ENCODE peak calls at places on chromosomes 12 and 14, in five cellular contexts. One of them, this sample, is unnamed.

GRCh38 chr12:2498961-2499500 is 295.7 kb upstream of the FKBP4 start:
- DNase-seq in lower lobe of right lung: no peak
- DNase-seq in stomach: peak; percentile 74
- DNase-seq in left ventricle myocardium inferior: no peak
- DNase-seq in naive thymus-derived CD4-positive, alpha-beta T cell: no peak
- DNase-seq in this sample: no peak

GRCh38 chr12:104458645-104459555 is 2.2 kb downstream of the CHST11 start:
- DNase-seq in left ventricle myocardium inferior: peak; percentile 20
- DNase-seq in naive thymus-derived CD4-positive, alpha-beta T cell: no peak
- DNase-seq in stomach: no peak
- DNase-seq in lower lobe of right lung: peak; percentile 49
- DNase-seq in this sample: peak; percentile 74

GRCh38 chr12:131529196-131530040 is 181.5 kb upstream of the SFSWAP start:
- DNase-seq in naive thymus-derived CD4-positive, alpha-beta T cell: no peak
- DNase-seq in left ventricle myocardium inferior: no peak
- DNase-seq in lower lobe of right lung: no peak
- DNase-seq in stomach: no peak
- DNase-seq in this sample: no peak

GRCh38 chr12:41621288-41621687 is 433.2 kb downstream of the PDZRN4 start:
- DNase-seq in lower lobe of right lung: no peak
- DNase-seq in stomach: no peak
- DNase-seq in left ventricle myocardium inferior: no peak
- DNase-seq in naive thymus-derived CD4-positive, alpha-beta T cell: no peak
- DNase-seq in this sample: no peak

GRCh38 chr14:101908795-101909194 is 55.6 kb upstream of the DYNC1H1 start:
- DNase-seq in stomach: no peak
- DNase-seq in lower lobe of right lung: no peak
- DNase-seq in naive thymus-derived CD4-positive, alpha-beta T cell: no peak
- DNase-seq in left ventricle myocardium inferior: no peak
- DNase-seq in this sample: no peak

GRCh38 chr12:43208627-43209026 is 343.4 kb downstream of the ADAMTS20 start:
- DNase-seq in naive thymus-derived CD4-positive, alpha-beta T cell: no peak
- DNase-seq in lower lobe of right lung: no peak
- DNase-seq in left ventricle myocardium inferior: no peak
- DNase-seq in stomach: no peak
- DNase-seq in this sample: no peak

GRCh38 chr12:48296586-48297396 is 53.9 kb downstream of the ZNF641 start:
- DNase-seq in left ventricle myocardium inferior: peak; percentile 79
- DNase-seq in naive thymus-derived CD4-positive, alpha-beta T cell: peak; percentile 47
- DNase-seq in stomach: peak; percentile 80
- DNase-seq in lower lobe of right lung: peak; percentile 90
- DNase-seq in this sample: peak; percentile 91

GRCh38 chr12:72832024-72832423 is 559.9 kb downstream of the TRHDE start:
- DNase-seq in left ventricle myocardium inferior: no peak
- DNase-seq in lower lobe of right lung: no peak
- DNase-seq in stomach: no peak
- DNase-seq in naive thymus-derived CD4-positive, alpha-beta T cell: no peak
- DNase-seq in this sample: no peak

GRCh38 chr14:98808494-98809407 is 463.2 kb downstream of the BCL11B start:
- DNase-seq in left ventricle myocardium inferior: no peak
- DNase-seq in stomach: peak; percentile 60
- DNase-seq in naive thymus-derived CD4-positive, alpha-beta T cell: no peak
- DNase-seq in lower lobe of right lung: no peak
- DNase-seq in this sample: no peak

GRCh38 chr12:45435945-45436710 is 220.2 kb downstream of the ANO6 start:
- DNase-seq in naive thymus-derived CD4-positive, alpha-beta T cell: no peak
- DNase-seq in lower lobe of right lung: no peak
- DNase-seq in left ventricle myocardium inferior: no peak
- DNase-seq in stomach: no peak
- DNase-seq in this sample: no peak

GRCh38 chr12:1527789-1528188 is 66.6 kb downstream of the FBXL14 start:
- DNase-seq in lower lobe of right lung: no peak
- DNase-seq in naive thymus-derived CD4-positive, alpha-beta T cell: no peak
- DNase-seq in stomach: no peak
- DNase-seq in left ventricle myocardium inferior: no peak
- DNase-seq in this sample: peak; percentile 26

GRCh38 chr14:47833006-47833405 is 157.6 kb upstream of the MDGA2 start:
- DNase-seq in lower lobe of right lung: no peak
- DNase-seq in naive thymus-derived CD4-positive, alpha-beta T cell: no peak
- DNase-seq in stomach: no peak
- DNase-seq in left ventricle myocardium inferior: no peak
- DNase-seq in this sample: no peak

GRCh38 chr12:103495158-103495782 is 498 bp downstream of the C12orf42 start:
- DNase-seq in lower lobe of right lung: peak; percentile 41
- DNase-seq in left ventricle myocardium inferior: no peak
- DNase-seq in naive thymus-derived CD4-positive, alpha-beta T cell: peak; percentile 62
- DNase-seq in stomach: peak; percentile 31
- DNase-seq in this sample: peak; percentile 69

GRCh38 chr14:94025720-94026119 is 420 bp upstream of the OTUB2 start:
- DNase-seq in stomach: no peak
- DNase-seq in naive thymus-derived CD4-positive, alpha-beta T cell: no peak
- DNase-seq in lower lobe of right lung: no peak
- DNase-seq in left ventricle myocardium inferior: no peak
- DNase-seq in this sample: no peak

GRCh38 chr12:71888521-71888920 is 49.0 kb downstream of the TBC1D15 start:
- DNase-seq in naive thymus-derived CD4-positive, alpha-beta T cell: no peak
- DNase-seq in left ventricle myocardium inferior: no peak
- DNase-seq in lower lobe of right lung: no peak
- DNase-seq in stomach: no peak
- DNase-seq in this sample: no peak

GRCh38 chr12:122875590-122876220 is 20.2 kb downstream of the VPS37B start:
- DNase-seq in stomach: peak; percentile 39
- DNase-seq in naive thymus-derived CD4-positive, alpha-beta T cell: no peak
- DNase-seq in left ventricle myocardium inferior: no peak
- DNase-seq in lower lobe of right lung: no peak
- DNase-seq in this sample: no peak

GRCh38 chr14:102911991-102912761 is 10.3 kb upstream of the AMN start:
- DNase-seq in lower lobe of right lung: no peak
- DNase-seq in naive thymus-derived CD4-positive, alpha-beta T cell: no peak
- DNase-seq in stomach: no peak
- DNase-seq in left ventricle myocardium inferior: no peak
- DNase-seq in this sample: no peak

GRCh38 chr14:92792885-92793284 is 1.2 kb upstream of the GOLGA5 start:
- DNase-seq in naive thymus-derived CD4-positive, alpha-beta T cell: no peak
- DNase-seq in stomach: no peak
- DNase-seq in left ventricle myocardium inferior: no peak
- DNase-seq in lower lobe of right lung: no peak
- DNase-seq in this sample: no peak

GRCh38 chr14:64763801-64764511 is 59.7 kb downstream of the PLEKHG3 start:
- DNase-seq in left ventricle myocardium inferior: no peak
- DNase-seq in lower lobe of right lung: peak; percentile 40
- DNase-seq in stomach: no peak
- DNase-seq in naive thymus-derived CD4-positive, alpha-beta T cell: no peak
- DNase-seq in this sample: no peak

GRCh38 chr14:92556255-92556741 is 42.7 kb downstream of the RIN3 start:
- DNase-seq in naive thymus-derived CD4-positive, alpha-beta T cell: no peak
- DNase-seq in left ventricle myocardium inferior: no peak
- DNase-seq in lower lobe of right lung: no peak
- DNase-seq in stomach: no peak
- DNase-seq in this sample: no peak

GRCh38 chr14:77243853-77244252 is 27.2 kb downstream of the NGB start:
- DNase-seq in lower lobe of right lung: no peak
- DNase-seq in stomach: no peak
- DNase-seq in left ventricle myocardium inferior: no peak
- DNase-seq in naive thymus-derived CD4-positive, alpha-beta T cell: no peak
- DNase-seq in this sample: no peak

GRCh38 chr12:57628280-57629191 is 4.5 kb downstream of the B4GALNT1 start:
- DNase-seq in lower lobe of right lung: no peak
- DNase-seq in stomach: no peak
- DNase-seq in naive thymus-derived CD4-positive, alpha-beta T cell: no peak
- DNase-seq in left ventricle myocardium inferior: no peak
- DNase-seq in this sample: no peak

GRCh38 chr12:57626111-57626928 is 6.7 kb downstream of the B4GALNT1 start:
- DNase-seq in stomach: no peak
- DNase-seq in naive thymus-derived CD4-positive, alpha-beta T cell: no peak
- DNase-seq in left ventricle myocardium inferior: no peak
- DNase-seq in lower lobe of right lung: no peak
- DNase-seq in this sample: no peak

GRCh38 chr12:57627504-57628279 is 5.3 kb downstream of the B4GALNT1 start:
- DNase-seq in naive thymus-derived CD4-positive, alpha-beta T cell: no peak
- DNase-seq in lower lobe of right lung: no peak
- DNase-seq in stomach: no peak
- DNase-seq in left ventricle myocardium inferior: no peak
- DNase-seq in this sample: no peak

GRCh38 chr12:57625261-57626032 is 7.6 kb downstream of the B4GALNT1 start:
- DNase-seq in lower lobe of right lung: no peak
- DNase-seq in naive thymus-derived CD4-positive, alpha-beta T cell: no peak
- DNase-seq in left ventricle myocardium inferior: no peak
- DNase-seq in stomach: no peak
- DNase-seq in this sample: no peak

GRCh38 chr12:57626929-57627445 is 6.0 kb downstream of the B4GALNT1 start:
- DNase-seq in naive thymus-derived CD4-positive, alpha-beta T cell: no peak
- DNase-seq in stomach: no peak
- DNase-seq in left ventricle myocardium inferior: no peak
- DNase-seq in lower lobe of right lung: no peak
- DNase-seq in this sample: no peak
- H3K4me3 ChIP-seq in naive thymus-derived CD4-positive, alpha-beta T cell: no peak overlapping the region
- H3K4me3 ChIP-seq in stomach: no peak overlapping the region
- H3K4me3 ChIP-seq in left ventricle myocardium inferior: no peak overlapping the region
- H3K4me3 ChIP-seq in lower lobe of right lung: no peak overlapping the region
- H3K4me3 ChIP-seq in this sample: no peak overlapping the region

GRCh38 chr12:27273114-27273513 is 29.0 kb downstream of the STK38L start:
- DNase-seq in stomach: no peak
- DNase-seq in naive thymus-derived CD4-positive, alpha-beta T cell: no peak
- DNase-seq in lower lobe of right lung: no peak
- DNase-seq in left ventricle myocardium inferior: no peak
- DNase-seq in this sample: no peak
- H3K4me1 ChIP-seq in stomach: peaks cover 21% of the 10 kb centered on the region
- H3K4me1 ChIP-seq in naive thymus-derived CD4-positive, alpha-beta T cell: no peaks in the 10 kb centered on the region
- H3K4me1 ChIP-seq in lower lobe of right lung: peaks cover 22% of the 10 kb centered on the region
- H3K4me1 ChIP-seq in left ventricle myocardium inferior: peaks cover 81% of the 10 kb centered on the region
- H3K4me1 ChIP-seq in this sample: peaks cover 19% of the 10 kb centered on the region

GRCh38 chr12:114667669-114668150 is 16.3 kb downstream of the TBX3 start:
- DNase-seq in naive thymus-derived CD4-positive, alpha-beta T cell: no peak
- DNase-seq in stomach: no peak
- DNase-seq in left ventricle myocardium inferior: no peak
- DNase-seq in lower lobe of right lung: no peak
- DNase-seq in this sample: no peak
- H3K4me3 ChIP-seq in naive thymus-derived CD4-positive, alpha-beta T cell: no peak overlapping the region
- H3K4me3 ChIP-seq in stomach: peak overlapping the region; percentile 41
- H3K4me3 ChIP-seq in left ventricle myocardium inferior: peak overlapping the region; percentile 68
- H3K4me3 ChIP-seq in lower lobe of right lung: peak overlapping the region; percentile 50
- H3K4me3 ChIP-seq in this sample: peak overlapping the region; percentile 45

DNA sequence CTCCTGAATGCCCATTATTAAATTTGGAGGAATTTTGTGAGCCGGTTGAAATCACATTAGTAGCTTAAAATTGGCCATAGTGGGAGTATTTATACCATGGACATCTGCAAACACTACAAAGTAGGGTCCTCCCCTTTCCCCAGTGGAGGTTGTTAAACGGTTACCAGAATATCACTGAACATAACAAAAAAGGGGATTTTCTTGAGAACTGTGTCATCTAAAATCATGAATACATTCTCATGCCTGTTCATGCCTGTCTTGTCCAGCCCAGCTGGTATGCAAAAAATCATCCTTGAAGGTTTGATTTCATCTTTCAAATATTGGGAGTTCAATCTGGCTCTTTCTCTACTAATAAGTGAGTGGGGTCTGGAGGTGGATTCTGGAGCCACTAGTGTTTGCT is 96.4 kb downstream of the OTOGL start:
- DNase-seq in stomach: no peak
- DNase-seq in naive thymus-derived CD4-positive, alpha-beta T cell: no peak
- DNase-seq in left ventricle myocardium inferior: no peak
- DNase-seq in lower lobe of right lung: no peak
- DNase-seq in this sample: no peak
- H3K4me1 ChIP-seq in stomach: no peaks in the 10 kb centered on the region
- H3K4me1 ChIP-seq in naive thymus-derived CD4-positive, alpha-beta T cell: no peaks in the 10 kb centered on the region
- H3K4me1 ChIP-seq in left ventricle myocardium inferior: peaks cover 8% of the 10 kb centered on the region
- H3K4me1 ChIP-seq in lower lobe of right lung: no peaks in the 10 kb centered on the region
- H3K4me1 ChIP-seq in this sample: no peaks in the 10 kb centered on the region

DNA sequence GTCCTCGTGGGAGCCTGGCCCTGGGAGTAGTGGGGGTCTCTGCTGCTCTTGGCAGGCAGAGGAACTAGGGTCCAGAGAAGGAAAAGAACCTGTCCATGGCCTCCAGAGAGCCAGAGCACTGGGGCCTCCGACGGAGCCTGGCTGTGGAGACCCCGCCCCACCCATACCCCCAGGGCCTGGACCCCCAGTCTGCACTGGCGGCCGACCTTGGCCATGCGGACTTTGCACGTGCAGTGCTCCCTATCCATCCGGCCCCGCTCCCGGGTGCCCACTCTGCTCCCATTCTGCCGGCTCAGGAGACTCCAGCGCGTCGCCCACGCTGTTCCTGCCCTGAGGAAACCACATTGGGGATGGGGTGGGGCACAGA is 1.1 kb downstream of the BEGAIN start:
- DNase-seq in naive thymus-derived CD4-positive, alpha-beta T cell: no peak
- DNase-seq in lower lobe of right lung: peak; percentile 43
- DNase-seq in stomach: no peak
- DNase-seq in left ventricle myocardium inferior: peak; percentile 13
- DNase-seq in this sample: peak; percentile 62
- H3K4me3 ChIP-seq in naive thymus-derived CD4-positive, alpha-beta T cell: peak overlapping the region; percentile 27
- H3K4me3 ChIP-seq in lower lobe of right lung: peak overlapping the region; percentile 64
- H3K4me3 ChIP-seq in stomach: peak overlapping the region; percentile 76
- H3K4me3 ChIP-seq in left ventricle myocardium inferior: peak overlapping the region; percentile 67
- H3K4me3 ChIP-seq in this sample: peak overlapping the region; percentile 49

GRCh38 chr14:50924236-50924635 is 20.0 kb downstream of the PYGL start:
- DNase-seq in naive thymus-derived CD4-positive, alpha-beta T cell: no peak
- DNase-seq in lower lobe of right lung: no peak
- DNase-seq in stomach: no peak
- DNase-seq in left ventricle myocardium inferior: no peak
- DNase-seq in this sample: no peak
- H3K4me1 ChIP-seq in naive thymus-derived CD4-positive, alpha-beta T cell: no peaks in the 10 kb centered on the region
- H3K4me1 ChIP-seq in lower lobe of right lung: no peaks in the 10 kb centered on the region
- H3K4me1 ChIP-seq in stomach: no peaks in the 10 kb centered on the region
- H3K4me1 ChIP-seq in left ventricle myocardium inferior: peaks cover 8% of the 10 kb centered on the region
- H3K4me1 ChIP-seq in this sample: no peaks in the 10 kb centered on the region